ENCODE peak calls at places on chromosome 4, in seven cellular contexts. Y is IMR-90, G is neuronal stem cell, D is mesendoderm, X is H9, H is H1, L is mesenchymal stem cell. R is an unnamed sample.

GRCh38 chr4:108649863-108650211 is 562 bp upstream of the OSTC start:
- DNase-seq in Y (no peak), G (no peak), D (no peak), X (no peak), H (no peak), L (no peak), R (no peak)

GRCh38 chr4:8559524-8560264 is 20.5 kb upstream of the GPR78 start:
- DNase-seq in Y (no peak), G (no peak), D (peak; percentile 89), X (no peak), H (no peak), L (no peak), R (peak; percentile 38)

GRCh38 chr4:25568788-25569231 is 86.8 kb upstream of the SLC34A2 start:
- DNase-seq in Y (no peak), G (no peak), D (peak; percentile 67), X (no peak), H (no peak), L (no peak), R (no peak)

GRCh38 chr4:146978641-146979040 is 33.0 kb upstream of the TTC29 start:
- DNase-seq in Y (no peak), G (no peak), D (no peak), X (no peak), H (no peak), L (no peak), R (no peak)

GRCh38 chr4:96342790-96343455 is 503.0 kb downstream of the PDHA2 start:
- DNase-seq in Y (no peak), G (no peak), D (no peak), X (no peak), H (no peak), L (no peak), R (no peak)

GRCh38 chr4:8504279-8505007 is 63.9 kb downstream of the TRMT44 start:
- DNase-seq in Y (no peak), G (no peak), D (no peak), X (no peak), H (no peak), L (no peak), R (no peak)

GRCh38 chr4:36399762-36400353 is 118.4 kb downstream of the DTHD1 start:
- DNase-seq in Y (no peak), G (no peak), D (no peak), X (no peak), H (no peak), L (no peak), R (peak; percentile 39)

GRCh38 chr4:6873792-6874461 is 35.7 kb upstream of the TBC1D14 start:
- DNase-seq in Y (peak; percentile 62), G (peak; percentile 39), D (peak; percentile 70), X (peak; percentile 75), H (no peak), L (peak; percentile 67), R (peak; percentile 63)

GRCh38 chr4:56004235-56004634 is 55.5 kb downstream of the CEP135 start:
- DNase-seq in Y (no peak), G (no peak), D (no peak), X (no peak), H (no peak), L (no peak), R (no peak)

GRCh38 chr4:103934178-103934789 is 214.5 kb upstream of the TACR3 start:
- DNase-seq in Y (peak; percentile 28), G (peak; percentile 39), D (peak; percentile 47), X (no peak), H (no peak), L (peak; percentile 47), R (peak; percentile 85)

GRCh38 chr4:77308843-77309242 is 151.8 kb downstream of the CCNG2 start:
- DNase-seq in Y (peak; percentile 35), G (peak; percentile 9), D (peak; percentile 76), X (no peak), H (no peak), L (peak; percentile 35), R (peak; percentile 70)

GRCh38 chr4:136793848-136794247 is 738.4 kb downstream of the PCDH18 start:
- DNase-seq in Y (peak; percentile 4), G (no peak), D (no peak), X (no peak), H (no peak), L (no peak), R (no peak)

GRCh38 chr4:55442541-55442940 is 46.8 kb downstream of the TMEM165 start:
- DNase-seq in Y (no peak), G (no peak), D (no peak), X (no peak), H (no peak), L (no peak), R (no peak)

GRCh38 chr4:35250771-35251170 is 993.5 kb downstream of the ARAP2 start:
- DNase-seq in Y (no peak), G (no peak), D (no peak), X (no peak), H (no peak), L (peak; percentile 13), R (no peak)

GRCh38 chr4:188308142-188308541 is 168.9 kb downstream of the TRIML1 start:
- DNase-seq in Y (no peak), G (no peak), D (no peak), X (no peak), H (no peak), L (no peak), R (no peak)

GRCh38 chr4:147863808-147864472 is 132.1 kb downstream of the ARHGAP10 start:
- DNase-seq in Y (peak; percentile 44), G (no peak), D (no peak), X (no peak), H (no peak), L (no peak), R (no peak)

GRCh38 chr4:168335621-168336020 is 17.1 kb upstream of the DDX60 start:
- DNase-seq in Y (peak; percentile 77), G (no peak), D (no peak), X (no peak), H (no peak), L (peak; percentile 81), R (no peak)

GRCh38 chr4:70027011-70027410 is 1.2 kb upstream of the HTN3 start:
- DNase-seq in Y (no peak), G (no peak), D (no peak), X (no peak), H (no peak), L (no peak), R (peak; percentile 83)

DNA sequence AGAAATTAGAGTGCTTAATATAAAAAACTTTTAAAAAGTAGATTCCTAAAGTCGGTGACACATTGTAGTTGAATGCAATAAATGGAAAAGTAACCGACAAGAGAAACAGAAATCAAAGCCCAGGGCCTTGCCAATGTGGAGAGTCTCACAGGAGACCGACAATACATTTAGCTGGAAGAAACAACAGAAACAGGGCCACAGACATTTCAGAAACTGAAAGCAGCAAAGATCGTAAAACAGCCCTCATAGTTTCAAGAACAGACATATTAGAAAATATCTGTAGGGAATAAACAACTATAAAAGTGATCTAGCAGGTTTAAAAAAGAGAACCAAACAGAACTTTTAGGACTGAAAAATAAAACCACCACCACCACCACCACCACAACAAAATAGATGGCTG is 49.5 kb downstream of the STAP1 start:
- DNase-seq in Y (no peak), G (no peak), D (no peak), X (no peak), H (no peak), L (no peak), R (no peak)
- H2BK5ac ChIP-seq in Y (no peak overlapping the region), G (no peak overlapping the region), D (no peak overlapping the region), X (no peak overlapping the region), H (no peak overlapping the region), L (no peak overlapping the region), R (no peak overlapping the region)

GRCh38 chr4:52269761-52270160 is 218.7 kb downstream of the SPATA18 start:
- DNase-seq in Y (no peak), G (no peak), D (no peak), X (no peak), H (no peak), L (no peak), R (no peak)
- H2BK5ac ChIP-seq in Y (no peak overlapping the region), G (no peak overlapping the region), D (no peak overlapping the region), X (no peak overlapping the region), H (no peak overlapping the region), L (no peak overlapping the region), R (no peak overlapping the region)

GRCh38 chr4:16226816-16227461 is 668 bp upstream of the TAPT1 start:
- DNase-seq in Y (no peak), G (peak; percentile 39), D (peak; percentile 67), X (peak; percentile 59), H (no peak), L (peak; percentile 57), R (peak; percentile 72)

GRCh38 chr4:16225681-16225995 is 633 bp downstream of the TAPT1 start:
- DNase-seq in Y (no peak), G (no peak), D (no peak), X (no peak), H (no peak), L (peak; percentile 33), R (no peak)

GRCh38 chr4:16225996-16226815 is at the start of gene TAPT1:
- DNase-seq in Y (peak; percentile 30), G (peak; percentile 66), D (peak; percentile 66), X (peak; percentile 77), H (no peak), L (peak; percentile 68), R (peak; percentile 35)

GRCh38 chr4:16229604-16230003 is 3.3 kb upstream of the TAPT1 start:
- DNase-seq in Y (no peak), G (no peak), D (no peak), X (no peak), H (no peak), L (no peak), R (no peak)

DNA sequence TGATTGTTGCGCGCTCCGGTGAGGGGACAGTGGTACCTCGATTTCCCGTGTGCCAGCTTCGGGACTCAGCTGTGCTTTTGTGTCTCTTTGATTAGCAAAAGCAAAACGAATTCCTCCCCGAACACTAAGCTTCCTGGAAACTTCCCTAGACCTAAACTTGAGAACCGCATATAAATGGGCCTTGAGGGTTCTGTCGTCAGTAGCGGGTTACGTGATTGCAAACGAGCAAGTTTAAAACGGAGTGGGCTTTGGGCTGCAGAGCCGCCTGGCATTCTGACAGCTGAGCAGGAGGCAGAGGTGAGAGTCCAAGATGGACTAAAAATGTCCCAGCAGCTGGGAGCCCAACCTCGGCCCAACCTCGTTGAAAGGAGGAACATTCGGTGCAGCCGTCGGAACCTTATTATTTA is 1.2 kb upstream of the TAPT1 start:
- DNase-seq in Y (peak; percentile 30), G (peak; percentile 8), D (peak; percentile 51), X (no peak), H (no peak), L (peak; percentile 53), R (no peak)
- H2BK5ac ChIP-seq in Y (no peak overlapping the region), G (no peak overlapping the region), D (no peak overlapping the region), X (no peak overlapping the region), H (peak overlapping the region; percentile 67), L (no peak overlapping the region), R (no peak overlapping the region)

GRCh38 chr4:97513917-97514316 is 629.4 kb downstream of the STPG2 start:
- DNase-seq in Y (no peak), G (no peak), D (no peak), X (no peak), H (no peak), L (no peak), R (no peak)
- H2BK5ac ChIP-seq in Y (no peak overlapping the region), G (no peak overlapping the region), D (no peak overlapping the region), X (no peak overlapping the region), H (no peak overlapping the region), L (no peak overlapping the region), R (no peak overlapping the region)

R was measured in trophoblast cell.